ENCODE peak calls at places on chromosomes 7 and 10, in seven cellular contexts. C, S, D, T, R, X and Q are unnamed samples.

GRCh38 chr10:112716924-112717348 is 233.1 kb upstream of the TCF7L2 start:
- DNase-seq in C (peak), S (peak), D (peak), T (no peak), R (no peak), X (no peak), Q (no peak)

GRCh38 chr7:3722396-3722846 is 421.4 kb downstream of the SDK1 start:
- DNase-seq in C (peak), S (no peak), D (no peak), T (no peak), R (peak), X (no peak), Q (peak)

GRCh38 chr7:142153400-142153799 is 41.9 kb downstream of the MGAM2 start:
- DNase-seq in C (no peak), S (peak), D (no peak), T (peak), R (no peak), X (no peak), Q (no peak)

GRCh38 chr10:58920655-58921003 is 255.8 kb upstream of the PHYHIPL start:
- DNase-seq in C (no peak), S (no peak), D (no peak), T (no peak), R (no peak), X (no peak), Q (no peak)

GRCh38 chr10:66833861-66834260 is 92.0 kb upstream of the LRRTM3 start:
- DNase-seq in C (peak), S (peak), D (peak), T (no peak), R (no peak), X (no peak), Q (no peak)

GRCh38 chr10:117597216-117597615 is 54.7 kb downstream of the EMX2 start:
- DNase-seq in C (no peak), S (no peak), D (no peak), T (no peak), R (no peak), X (no peak), Q (no peak)

GRCh38 chr7:5423272-5423843 is at the start of gene TNRC18:
- DNase-seq in C (no peak), S (no peak), D (peak), T (no peak), R (peak), X (peak), Q (no peak)

GRCh38 chr10:116974442-116975005 is 30.5 kb downstream of the SHTN1 start:
- DNase-seq in C (peak), S (peak), D (no peak), T (no peak), R (no peak), X (no peak), Q (no peak)

GRCh38 chr7:154841731-154842331 is 161.1 kb downstream of the PAXIP1 start:
- DNase-seq in C (no peak), S (peak), D (no peak), T (peak), R (no peak), X (no peak), Q (peak)

GRCh38 chr7:141737118-141737835 is 881 bp upstream of the SSBP1 start:
- DNase-seq in C (peak), S (peak), D (no peak), T (peak), R (no peak), X (no peak), Q (peak)